ENCODE peak calls at places on chromosomes 5 and 9, in eight cellular contexts. P, E, B, D, Y, O, I and H are unnamed samples.

GRCh38 chr5:140881889-140882590 is at the start of gene PCDHA13:
- DNase-seq in P (no peak), E (peak), B (no peak), D (no peak), Y (no peak), O (peak), I (no peak), H (no peak)

GRCh38 chr5:56481147-56481997 is 248.2 kb upstream of the ANKRD55 start:
- DNase-seq in P (peak), E (peak), B (no peak), D (no peak), Y (peak), O (peak), I (peak), H (peak)

GRCh38 chr5:56649569-56649968 is 165.8 kb upstream of the MAP3K1 start:
- DNase-seq in P (peak), E (peak), B (no peak), D (no peak), Y (no peak), O (no peak), I (no peak), H (no peak)

GRCh38 chr5:127568166-127568565 is 50.7 kb downstream of the PRRC1 start:
- DNase-seq in P (no peak), E (no peak), B (no peak), D (no peak), Y (no peak), O (no peak), I (no peak), H (no peak)

GRCh38 chr5:134647750-134648424 is 698 bp upstream of the SEC24A start:
- DNase-seq in P (peak), E (peak), B (no peak), D (no peak), Y (peak), O (no peak), I (no peak), H (no peak)

GRCh38 chr9:841371-842209 is at the start of gene DMRT1:
- DNase-seq in P (no peak), E (no peak), B (no peak), D (no peak), Y (no peak), O (no peak), I (no peak), H (peak)

GRCh38 chr5:79513519-79514390 is at the start of gene HOMER1:
- DNase-seq in P (peak), E (peak), B (peak), D (peak), Y (peak), O (peak), I (peak), H (peak)

GRCh38 chr5:3787604-3788003 is 192.0 kb downstream of the IRX1 start:
- DNase-seq in P (no peak), E (no peak), B (no peak), D (no peak), Y (no peak), O (no peak), I (no peak), H (no peak)

GRCh38 chr9:107638922-107639321 is 149.4 kb upstream of the KLF4 start:
- DNase-seq in P (peak), E (peak), B (no peak), D (no peak), Y (no peak), O (no peak), I (no peak), H (no peak)

GRCh38 chr5:82664711-82665110 is 386.6 kb upstream of the RPS23 start:
- DNase-seq in P (no peak), E (no peak), B (no peak), D (no peak), Y (no peak), O (no peak), I (no peak), H (no peak)

GRCh38 chr9:94729199-94729598 is 2.7 kb downstream of the AOPEP start:
- DNase-seq in P (no peak), E (no peak), B (no peak), D (no peak), Y (no peak), O (no peak), I (no peak), H (no peak)

GRCh38 chr5:96931605-96932004 is 4.3 kb upstream of the LNPEP start:
- DNase-seq in P (no peak), E (no peak), B (no peak), D (no peak), Y (no peak), O (no peak), I (no peak), H (no peak)

GRCh38 chr9:128298535-128299482 is 22.7 kb downstream of the SWI5 start:
- DNase-seq in P (no peak), E (no peak), B (no peak), D (no peak), Y (no peak), O (peak), I (no peak), H (no peak)

GRCh38 chr9:136512651-136513066 is 29.8 kb upstream of the SEC16A start:
- DNase-seq in P (no peak), E (peak), B (no peak), D (no peak), Y (no peak), O (no peak), I (no peak), H (peak)

GRCh38 chr9:92668746-92669526 is 995 bp downstream of the IPPK start:
- DNase-seq in P (peak), E (peak), B (no peak), D (no peak), Y (no peak), O (peak), I (no peak), H (peak)

GRCh38 chr5:80193421-80193820 is 62.4 kb downstream of the SERINC5 start:
- DNase-seq in P (no peak), E (no peak), B (no peak), D (no peak), Y (no peak), O (no peak), I (no peak), H (no peak)

GRCh38 chr5:112479418-112479817 is 60.3 kb upstream of the EPB41L4A start:
- DNase-seq in P (peak), E (peak), B (peak), D (no peak), Y (no peak), O (peak), I (no peak), H (no peak)

GRCh38 chr5:5612096-5612495 is 189.6 kb downstream of the ICE1 start:
- DNase-seq in P (no peak), E (no peak), B (no peak), D (no peak), Y (no peak), O (no peak), I (no peak), H (no peak)

GRCh38 chr9:89483592-89484474 is 14.1 kb downstream of the SEMA4D start:
- DNase-seq in P (no peak), E (no peak), B (no peak), D (no peak), Y (peak), O (no peak), I (peak), H (no peak)

GRCh38 chr5:43078956-43079355 is 38.8 kb upstream of the ANXA2R start:
- DNase-seq in P (peak), E (peak), B (no peak), D (peak), Y (no peak), O (no peak), I (no peak), H (no peak)

GRCh38 chr9:2943016-2943415 is 99.1 kb upstream of the PUM3 start:
- DNase-seq in P (no peak), E (no peak), B (no peak), D (no peak), Y (no peak), O (no peak), I (no peak), H (no peak)

GRCh38 chr9:16131269-16131668 is 578.4 kb downstream of the CCDC171 start:
- DNase-seq in P (peak), E (no peak), B (no peak), D (no peak), Y (no peak), O (peak), I (no peak), H (no peak)

GRCh38 chr5:170151105-170151831 is 45.6 kb downstream of the FOXI1 start:
- DNase-seq in P (peak), E (peak), B (peak), D (peak), Y (no peak), O (peak), I (no peak), H (peak)

GRCh38 chr5:119010206-119010605 is 21.9 kb upstream of the DTWD2 start:
- DNase-seq in P (no peak), E (no peak), B (no peak), D (no peak), Y (no peak), O (no peak), I (no peak), H (no peak)

GRCh38 chr9:69020746-69021145 is 6.8 kb upstream of the PRKACG start:
- DNase-seq in P (no peak), E (no peak), B (no peak), D (no peak), Y (no peak), O (no peak), I (no peak), H (no peak)